ENCODE peak calls at places on chromosomes 1 and 21, in five cellular contexts. One of them, this sample, is unnamed.

GRCh38 chr1:173297798-173298391 is 90.8 kb upstream of the TNFSF4 start:
- DNase-seq in adrenal gland: no peak
- DNase-seq in GM23338: no peak
- DNase-seq in DND-41: peak
- DNase-seq in fibroblast of villous mesenchyme: peak
- DNase-seq in this sample: no peak

GRCh38 chr21:43196789-43197188 is 28.0 kb downstream of the CRYAA start:
- DNase-seq in adrenal gland: no peak
- DNase-seq in GM23338: no peak
- DNase-seq in DND-41: no peak
- DNase-seq in fibroblast of villous mesenchyme: no peak
- DNase-seq in this sample: no peak

GRCh38 chr1:2404890-2405511 is 7.4 kb downstream of the PEX10 start:
- DNase-seq in adrenal gland: peak
- DNase-seq in GM23338: no peak
- DNase-seq in DND-41: no peak
- DNase-seq in fibroblast of villous mesenchyme: no peak
- DNase-seq in this sample: no peak

GRCh38 chr1:1344672-1345361 is 4.4 kb downstream of the DVL1 start:
- DNase-seq in adrenal gland: peak
- DNase-seq in GM23338: no peak
- DNase-seq in DND-41: no peak
- DNase-seq in fibroblast of villous mesenchyme: peak
- DNase-seq in this sample: no peak

GRCh38 chr1:220926146-220926545 is 46.9 kb downstream of the HLX start:
- DNase-seq in adrenal gland: no peak
- DNase-seq in GM23338: no peak
- DNase-seq in DND-41: no peak
- DNase-seq in fibroblast of villous mesenchyme: peak
- DNase-seq in this sample: no peak

GRCh38 chr1:16498573-16499359 is 15.3 kb downstream of the RNU1-1 start:
- DNase-seq in adrenal gland: peak
- DNase-seq in GM23338: peak
- DNase-seq in DND-41: peak
- DNase-seq in fibroblast of villous mesenchyme: peak
- DNase-seq in this sample: no peak

GRCh38 chr1:23742670-23743286 is 493 bp upstream of the ELOA start:
- DNase-seq in adrenal gland: peak
- DNase-seq in GM23338: peak
- DNase-seq in DND-41: no peak
- DNase-seq in fibroblast of villous mesenchyme: peak
- DNase-seq in this sample: no peak

GRCh38 chr1:83559531-83559930 is 439.4 kb downstream of the TTLL7 start:
- DNase-seq in adrenal gland: no peak
- DNase-seq in GM23338: no peak
- DNase-seq in DND-41: no peak
- DNase-seq in fibroblast of villous mesenchyme: no peak
- DNase-seq in this sample: no peak

GRCh38 chr1:164565356-164565755 is 6.4 kb downstream of the PBX1 start:
- DNase-seq in adrenal gland: no peak
- DNase-seq in GM23338: peak
- DNase-seq in DND-41: no peak
- DNase-seq in fibroblast of villous mesenchyme: no peak
- DNase-seq in this sample: no peak

GRCh38 chr1:170537798-170538503 is 6.0 kb downstream of the GORAB start:
- DNase-seq in adrenal gland: no peak
- DNase-seq in GM23338: no peak
- DNase-seq in DND-41: no peak
- DNase-seq in fibroblast of villous mesenchyme: peak
- DNase-seq in this sample: no peak

GRCh38 chr1:235277709-235278108 is 50.3 kb downstream of the ARID4B start:
- DNase-seq in adrenal gland: no peak
- DNase-seq in GM23338: no peak
- DNase-seq in DND-41: no peak
- DNase-seq in fibroblast of villous mesenchyme: no peak
- DNase-seq in this sample: no peak

GRCh38 chr1:25685938-25686665 is 69.5 kb downstream of the MAN1C1 start:
- DNase-seq in adrenal gland: no peak
- DNase-seq in GM23338: no peak
- DNase-seq in DND-41: no peak
- DNase-seq in fibroblast of villous mesenchyme: no peak
- DNase-seq in this sample: no peak

GRCh38 chr21:36704958-36705678 is 6.2 kb downstream of the SIM2 start:
- DNase-seq in adrenal gland: no peak
- DNase-seq in GM23338: peak
- DNase-seq in DND-41: no peak
- DNase-seq in fibroblast of villous mesenchyme: no peak
- DNase-seq in this sample: no peak

GRCh38 chr1:155078496-155079209 is at the start of gene EFNA3:
- DNase-seq in adrenal gland: peak
- DNase-seq in GM23338: peak
- DNase-seq in DND-41: peak
- DNase-seq in fibroblast of villous mesenchyme: peak
- DNase-seq in this sample: no peak

GRCh38 chr1:112701227-112702066 is 5.5 kb downstream of the RHOC start:
- DNase-seq in adrenal gland: no peak
- DNase-seq in GM23338: no peak
- DNase-seq in DND-41: no peak
- DNase-seq in fibroblast of villous mesenchyme: no peak
- DNase-seq in this sample: no peak

GRCh38 chr1:31423418-31423947 is 10.5 kb downstream of the SERINC2 start:
- DNase-seq in adrenal gland: no peak
- DNase-seq in GM23338: no peak
- DNase-seq in DND-41: peak
- DNase-seq in fibroblast of villous mesenchyme: no peak
- DNase-seq in this sample: no peak

GRCh38 chr1:202086579-202087350 is 36.0 kb upstream of the GPR37L1 start:
- DNase-seq in adrenal gland: no peak
- DNase-seq in GM23338: peak
- DNase-seq in DND-41: no peak
- DNase-seq in fibroblast of villous mesenchyme: no peak
- DNase-seq in this sample: no peak

GRCh38 chr1:214566158-214567104 is 15.0 kb upstream of the PTPN14 start:
- DNase-seq in adrenal gland: peak
- DNase-seq in GM23338: no peak
- DNase-seq in DND-41: no peak
- DNase-seq in fibroblast of villous mesenchyme: no peak
- DNase-seq in this sample: no peak

GRCh38 chr1:22540311-22540710 is 23.0 kb upstream of the EPHA8 start:
- DNase-seq in adrenal gland: no peak
- DNase-seq in GM23338: no peak
- DNase-seq in DND-41: no peak
- DNase-seq in fibroblast of villous mesenchyme: no peak
- DNase-seq in this sample: no peak

GRCh38 chr1:6260433-6260934 is 414 bp downstream of the GPR153 start:
- DNase-seq in adrenal gland: no peak
- DNase-seq in GM23338: peak
- DNase-seq in DND-41: peak
- DNase-seq in fibroblast of villous mesenchyme: peak
- DNase-seq in this sample: no peak

GRCh38 chr1:47508900-47509488 is 71.2 kb downstream of the FOXD2 start:
- DNase-seq in adrenal gland: no peak
- DNase-seq in GM23338: peak
- DNase-seq in DND-41: no peak
- DNase-seq in fibroblast of villous mesenchyme: peak
- DNase-seq in this sample: no peak

GRCh38 chr1:162954824-162955223 is 93.8 kb upstream of the CCDC190 start:
- DNase-seq in adrenal gland: no peak
- DNase-seq in GM23338: no peak
- DNase-seq in DND-41: no peak
- DNase-seq in fibroblast of villous mesenchyme: peak
- DNase-seq in this sample: no peak

GRCh38 chr1:211371406-211372105 is 44.9 kb downstream of the TRAF5 start:
- DNase-seq in adrenal gland: no peak
- DNase-seq in GM23338: no peak
- DNase-seq in DND-41: no peak
- DNase-seq in fibroblast of villous mesenchyme: no peak
- DNase-seq in this sample: no peak

GRCh38 chr1:64505232-64505943 is 35.5 kb downstream of the CACHD1 start:
- DNase-seq in adrenal gland: peak
- DNase-seq in GM23338: peak
- DNase-seq in DND-41: no peak
- DNase-seq in fibroblast of villous mesenchyme: no peak
- DNase-seq in this sample: no peak
- H3K4me3 ChIP-seq in adrenal gland: no peak
- H3K4me3 ChIP-seq in GM23338: peak
- H3K4me3 ChIP-seq in DND-41: no peak
- H3K4me3 ChIP-seq in fibroblast of villous mesenchyme: peak
- H3K4me3 ChIP-seq in this sample: peak

DNA sequence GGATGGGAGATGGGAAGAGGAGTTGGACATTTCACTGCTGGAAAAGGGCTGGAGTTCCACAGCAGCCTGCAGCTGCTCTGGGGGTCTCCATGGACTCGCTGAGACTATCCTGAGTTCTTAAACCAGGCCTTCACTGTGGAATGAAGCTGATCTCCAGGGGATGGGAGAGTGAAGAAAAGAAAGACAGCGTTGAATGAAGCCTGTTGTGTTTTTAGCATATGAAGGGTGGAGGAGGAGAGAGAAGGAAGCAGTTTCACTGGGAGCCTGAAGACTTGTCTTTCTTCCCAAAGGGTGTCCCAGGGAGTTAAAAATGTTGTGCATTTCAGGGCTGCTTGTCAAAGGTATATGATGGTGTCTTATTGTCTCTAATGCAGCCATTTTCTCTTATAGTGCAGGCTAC is 9.2 kb downstream of the ROR1 start:
- DNase-seq in adrenal gland: no peak
- DNase-seq in GM23338: peak
- DNase-seq in DND-41: no peak
- DNase-seq in fibroblast of villous mesenchyme: no peak
- DNase-seq in this sample: no peak
- TF ChIP-seq CTCF in adrenal gland: no peak
- TF ChIP-seq CTCF in GM23338: no peak
- TF ChIP-seq CTCF in DND-41: no peak
- TF ChIP-seq CTCF in fibroblast of villous mesenchyme: no peak
- TF ChIP-seq CTCF in this sample: no peak

GRCh38 chr1:33364578-33364945 is 43.7 kb upstream of the A3GALT2 start:
- DNase-seq in adrenal gland: no peak
- DNase-seq in GM23338: no peak
- DNase-seq in DND-41: no peak
- DNase-seq in fibroblast of villous mesenchyme: no peak
- DNase-seq in this sample: no peak
- H3K4me3 ChIP-seq in adrenal gland: no peak
- H3K4me3 ChIP-seq in GM23338: peak
- H3K4me3 ChIP-seq in DND-41: no peak
- H3K4me3 ChIP-seq in fibroblast of villous mesenchyme: no peak
- H3K4me3 ChIP-seq in this sample: no peak

GRCh38 chr1:19811206-19811851 is 3.8 kb downstream of the RNF186 start:
- DNase-seq in adrenal gland: peak
- DNase-seq in GM23338: peak
- DNase-seq in DND-41: peak
- DNase-seq in fibroblast of villous mesenchyme: peak
- DNase-seq in this sample: no peak

GRCh38 chr1:19812875-19813650 is 2.0 kb downstream of the RNF186 start:
- DNase-seq in adrenal gland: no peak
- DNase-seq in GM23338: no peak
- DNase-seq in DND-41: no peak
- DNase-seq in fibroblast of villous mesenchyme: peak
- DNase-seq in this sample: no peak

GRCh38 chr1:19804786-19805390 is 5.2 kb upstream of the TMCO4 start:
- DNase-seq in adrenal gland: no peak
- DNase-seq in GM23338: no peak
- DNase-seq in DND-41: no peak
- DNase-seq in fibroblast of villous mesenchyme: no peak
- DNase-seq in this sample: no peak

GRCh38 chr1:19808351-19808750 is 6.7 kb downstream of the RNF186 start:
- DNase-seq in adrenal gland: no peak
- DNase-seq in GM23338: no peak
- DNase-seq in DND-41: no peak
- DNase-seq in fibroblast of villous mesenchyme: no peak
- DNase-seq in this sample: no peak

DNA sequence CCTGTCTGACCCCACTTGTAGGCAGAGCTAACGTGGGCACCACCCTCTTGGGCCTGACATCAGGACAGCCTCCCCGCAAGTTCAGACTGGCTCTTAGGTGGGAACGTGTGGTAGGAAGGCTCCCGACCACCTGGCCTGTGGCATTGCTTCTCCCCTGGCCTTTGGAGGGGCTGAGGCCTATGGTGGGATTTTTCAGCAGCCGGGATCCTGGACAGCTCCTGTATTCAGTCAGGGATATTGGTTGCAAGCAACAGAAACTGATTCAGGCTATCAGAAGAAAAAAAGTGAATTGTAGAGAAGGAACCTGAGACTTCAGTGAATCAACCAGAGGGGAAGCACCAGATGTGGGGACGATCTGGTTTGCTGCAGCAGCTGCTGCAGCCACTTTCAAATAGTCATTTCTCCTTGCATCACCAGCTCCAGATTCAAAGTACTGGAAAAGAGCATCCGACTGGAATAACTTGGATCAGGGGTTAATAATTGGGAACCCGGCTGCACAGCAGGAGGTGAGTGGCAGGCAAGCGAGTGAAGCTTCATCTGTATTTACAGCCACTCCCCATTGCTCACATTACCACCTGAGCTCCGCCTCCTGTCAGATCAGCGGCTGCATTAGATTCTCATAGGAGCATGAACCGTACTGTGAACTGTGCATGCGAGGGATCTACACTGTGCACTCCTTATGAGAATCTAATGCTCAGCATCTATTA is 5.9 kb downstream of the RNF186 start:
- DNase-seq in adrenal gland: no peak
- DNase-seq in GM23338: peak
- DNase-seq in DND-41: no peak
- DNase-seq in fibroblast of villous mesenchyme: no peak
- DNase-seq in this sample: no peak
- TF ChIP-seq CTCF in adrenal gland: no peak
- TF ChIP-seq CTCF in GM23338: no peak
- TF ChIP-seq CTCF in DND-41: no peak
- TF ChIP-seq CTCF in fibroblast of villous mesenchyme: no peak
- TF ChIP-seq CTCF in this sample: no peak

DNA sequence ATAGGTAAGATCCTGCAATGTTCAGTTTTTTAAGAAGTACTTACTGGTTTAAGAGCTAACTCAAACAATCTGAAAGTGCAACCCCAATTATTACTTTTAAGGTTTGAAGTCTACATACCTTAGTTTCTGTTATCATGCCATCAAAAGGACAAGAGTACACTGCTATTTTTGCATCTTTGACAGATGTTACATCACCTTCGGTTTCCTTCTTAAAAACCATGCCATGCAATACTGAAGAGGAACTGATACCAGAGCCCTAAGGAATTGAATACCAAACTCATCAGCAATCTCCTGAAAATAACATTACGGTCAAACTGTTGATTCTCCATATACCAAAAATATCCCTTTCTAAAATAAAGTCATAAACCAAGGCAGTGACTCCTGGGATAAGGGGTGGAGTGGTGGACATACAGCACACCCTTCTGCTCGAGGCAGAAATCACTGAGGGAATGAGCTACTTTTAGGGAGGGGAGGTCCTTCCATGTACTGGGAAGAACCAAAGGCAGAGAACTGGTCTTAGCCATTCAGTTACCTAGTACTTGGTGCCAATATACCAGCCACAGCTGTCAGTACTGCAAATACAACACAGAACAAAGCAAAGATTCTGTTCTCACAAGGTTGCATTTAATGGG is 8.5 kb downstream of the CCT8 start:
- DNase-seq in adrenal gland: no peak
- DNase-seq in GM23338: no peak
- DNase-seq in DND-41: no peak
- DNase-seq in fibroblast of villous mesenchyme: no peak
- DNase-seq in this sample: no peak
- H3K4me3 ChIP-seq in adrenal gland: no peak
- H3K4me3 ChIP-seq in GM23338: no peak
- H3K4me3 ChIP-seq in DND-41: no peak
- H3K4me3 ChIP-seq in fibroblast of villous mesenchyme: no peak
- H3K4me3 ChIP-seq in this sample: no peak

This sample was measured in AG04449.